ENCODE peak calls at places on chromosome 4, in seven cellular contexts. One of them, this sample, is unnamed.

GRCh38 chr4:94621491-94622080 is 136.2 kb upstream of the BMPR1B start:
- DNase-seq in coronary artery: no peak
- DNase-seq in BJ: no peak
- DNase-seq in adipocyte: peak; percentile 84
- DNase-seq in hippocampal formation: peak; percentile 61
- DNase-seq in NCI-H1092: peak; percentile 14
- DNase-seq in progenitor cell of endocrine pancreas: no peak
- DNase-seq in this sample: no peak

GRCh38 chr4:15677507-15677988 is 4.1 kb upstream of the FAM200B start:
- DNase-seq in coronary artery: no peak
- DNase-seq in BJ: no peak
- DNase-seq in adipocyte: peak; percentile 24
- DNase-seq in hippocampal formation: no peak
- DNase-seq in NCI-H1092: no peak
- DNase-seq in progenitor cell of endocrine pancreas: no peak
- DNase-seq in this sample: no peak

GRCh38 chr4:151029537-151029936 is 14.5 kb upstream of the LRBA start:
- DNase-seq in coronary artery: no peak
- DNase-seq in BJ: no peak
- DNase-seq in adipocyte: no peak
- DNase-seq in hippocampal formation: no peak
- DNase-seq in NCI-H1092: no peak
- DNase-seq in progenitor cell of endocrine pancreas: no peak
- DNase-seq in this sample: no peak

GRCh38 chr4:121707344-121707743 is 10.6 kb upstream of the ANXA5 start:
- DNase-seq in coronary artery: no peak
- DNase-seq in BJ: no peak
- DNase-seq in adipocyte: no peak
- DNase-seq in hippocampal formation: no peak
- DNase-seq in NCI-H1092: no peak
- DNase-seq in progenitor cell of endocrine pancreas: no peak
- DNase-seq in this sample: no peak

GRCh38 chr4:128393111-128393704 is 105.6 kb upstream of the PGRMC2 start:
- DNase-seq in coronary artery: no peak
- DNase-seq in BJ: no peak
- DNase-seq in adipocyte: peak; percentile 70
- DNase-seq in hippocampal formation: no peak
- DNase-seq in NCI-H1092: no peak
- DNase-seq in progenitor cell of endocrine pancreas: no peak
- DNase-seq in this sample: no peak

GRCh38 chr4:16692493-16692892 is 206.0 kb downstream of the LDB2 start:
- DNase-seq in coronary artery: no peak
- DNase-seq in BJ: no peak
- DNase-seq in adipocyte: peak; percentile 57
- DNase-seq in hippocampal formation: no peak
- DNase-seq in NCI-H1092: no peak
- DNase-seq in progenitor cell of endocrine pancreas: no peak
- DNase-seq in this sample: no peak

GRCh38 chr4:138222041-138222440 is 20.1 kb downstream of the SLC7A11 start:
- DNase-seq in coronary artery: no peak
- DNase-seq in BJ: peak; percentile 73
- DNase-seq in adipocyte: peak; percentile 83
- DNase-seq in hippocampal formation: no peak
- DNase-seq in NCI-H1092: peak; percentile 17
- DNase-seq in progenitor cell of endocrine pancreas: no peak
- DNase-seq in this sample: no peak

GRCh38 chr4:184433258-184433892 is 41.0 kb downstream of the IRF2 start:
- DNase-seq in coronary artery: no peak
- DNase-seq in BJ: no peak
- DNase-seq in adipocyte: no peak
- DNase-seq in hippocampal formation: no peak
- DNase-seq in NCI-H1092: no peak
- DNase-seq in progenitor cell of endocrine pancreas: no peak
- DNase-seq in this sample: no peak

GRCh38 chr4:109821186-109821585 is 5.6 kb downstream of the GAR1 start:
- DNase-seq in coronary artery: no peak
- DNase-seq in BJ: no peak
- DNase-seq in adipocyte: no peak
- DNase-seq in hippocampal formation: no peak
- DNase-seq in NCI-H1092: no peak
- DNase-seq in progenitor cell of endocrine pancreas: no peak
- DNase-seq in this sample: no peak

GRCh38 chr4:164383187-164384181 is 370.4 kb upstream of the SMIM31 start:
- DNase-seq in coronary artery: peak; percentile 69
- DNase-seq in BJ: no peak
- DNase-seq in adipocyte: no peak
- DNase-seq in hippocampal formation: peak; percentile 93
- DNase-seq in NCI-H1092: no peak
- DNase-seq in progenitor cell of endocrine pancreas: peak; percentile 42
- DNase-seq in this sample: peak; percentile 69

GRCh38 chr4:2372488-2373030 is 45.9 kb downstream of the ZFYVE28 start:
- DNase-seq in coronary artery: no peak
- DNase-seq in BJ: no peak
- DNase-seq in adipocyte: no peak
- DNase-seq in hippocampal formation: no peak
- DNase-seq in NCI-H1092: no peak
- DNase-seq in progenitor cell of endocrine pancreas: no peak
- DNase-seq in this sample: no peak

GRCh38 chr4:26748805-26749204 is 111.8 kb upstream of the STIM2 start:
- DNase-seq in coronary artery: no peak
- DNase-seq in BJ: no peak
- DNase-seq in adipocyte: no peak
- DNase-seq in hippocampal formation: no peak
- DNase-seq in NCI-H1092: no peak
- DNase-seq in progenitor cell of endocrine pancreas: no peak
- DNase-seq in this sample: no peak

GRCh38 chr4:169338246-169338645 is 67.5 kb upstream of the SH3RF1 start:
- DNase-seq in coronary artery: no peak
- DNase-seq in BJ: no peak
- DNase-seq in adipocyte: no peak
- DNase-seq in hippocampal formation: no peak
- DNase-seq in NCI-H1092: no peak
- DNase-seq in progenitor cell of endocrine pancreas: no peak
- DNase-seq in this sample: no peak

GRCh38 chr4:101348367-101348827 is 1.1 kb upstream of the PPP3CA start:
- DNase-seq in coronary artery: no peak
- DNase-seq in BJ: no peak
- DNase-seq in adipocyte: peak; percentile 63
- DNase-seq in hippocampal formation: no peak
- DNase-seq in NCI-H1092: no peak
- DNase-seq in progenitor cell of endocrine pancreas: no peak
- DNase-seq in this sample: peak; percentile 70

GRCh38 chr4:36420111-36420679 is 138.8 kb downstream of the DTHD1 start:
- DNase-seq in coronary artery: no peak
- DNase-seq in BJ: no peak
- DNase-seq in adipocyte: no peak
- DNase-seq in hippocampal formation: no peak
- DNase-seq in NCI-H1092: no peak
- DNase-seq in progenitor cell of endocrine pancreas: no peak
- DNase-seq in this sample: no peak

GRCh38 chr4:16893141-16893571 is 5.3 kb downstream of the LDB2 start:
- DNase-seq in coronary artery: no peak
- DNase-seq in BJ: no peak
- DNase-seq in adipocyte: peak; percentile 69
- DNase-seq in hippocampal formation: no peak
- DNase-seq in NCI-H1092: no peak
- DNase-seq in progenitor cell of endocrine pancreas: no peak
- DNase-seq in this sample: no peak

GRCh38 chr4:151198748-151199147 is 78.2 kb upstream of the PRSS48 start:
- DNase-seq in coronary artery: no peak
- DNase-seq in BJ: no peak
- DNase-seq in adipocyte: peak; percentile 60
- DNase-seq in hippocampal formation: peak; percentile 58
- DNase-seq in NCI-H1092: no peak
- DNase-seq in progenitor cell of endocrine pancreas: no peak
- DNase-seq in this sample: no peak

This sample was measured in type B pancreatic cell.